ENCODE peak calls at places on chromosome 1, in five cellular contexts. X is stimulated activated CD4-positive, alpha-beta T cell treated with anti-CD3 and anti-CD28 coated beads, TNF-alpha, amount 100 ng/mL, for 24 hours; D is CD8-positive, alpha-beta memory T cell; Z is HCEC 1CT; E is activated T-helper 1 cell treated with Interleukin-2 at 50 U/mL for 16 hours. B is an unnamed sample.

GRCh38 chr1:204301171-204301957 is 58.4 kb downstream of the PLEKHA6 start:
- DNase-seq in X (no peak), D (no peak), Z (no peak), E (no peak), B (no peak)

GRCh38 chr1:53449026-53449425 is 10.2 kb upstream of the DMRTB1 start:
- DNase-seq in X (no peak), D (no peak), Z (peak), E (no peak), B (no peak)

GRCh38 chr1:184824716-184825323 is 70.2 kb upstream of the EDEM3 start:
- DNase-seq in X (no peak), D (no peak), Z (no peak), E (no peak), B (no peak)

GRCh38 chr1:190320952-190321351 is 156.7 kb downstream of the BRINP3 start:
- DNase-seq in X (no peak), D (no peak), Z (no peak), E (no peak), B (no peak)

GRCh38 chr1:169363046-169363756 is 4.4 kb downstream of the NME7 start:
- DNase-seq in X (peak), D (no peak), Z (peak), E (no peak), B (no peak)

GRCh38 chr1:27487927-27488522 is 1.9 kb downstream of the WASF2 start:
- DNase-seq in X (no peak), D (no peak), Z (no peak), E (no peak), B (no peak)

GRCh38 chr1:42439940-42440339 is 15.9 kb downstream of the ZMYND12 start:
- DNase-seq in X (no peak), D (no peak), Z (peak), E (no peak), B (no peak)

GRCh38 chr1:224683981-224684380 is 67.9 kb downstream of the CNIH3 start:
- DNase-seq in X (no peak), D (no peak), Z (no peak), E (no peak), B (no peak)

GRCh38 chr1:228464487-228464983 is 22.6 kb upstream of the RNF187 start:
- DNase-seq in X (peak), D (peak), Z (peak), E (peak), B (peak)

GRCh38 chr1:72166426-72166825 is 115.9 kb downstream of the NEGR1 start:
- DNase-seq in X (no peak), D (no peak), Z (no peak), E (no peak), B (no peak)

GRCh38 chr1:53131590-53131938 is 10.9 kb downstream of the SLC1A7 start:
- DNase-seq in X (no peak), D (no peak), Z (no peak), E (no peak), B (no peak)

GRCh38 chr1:201307760-201308499 is 24.6 kb downstream of the PKP1 start:
- DNase-seq in X (no peak), D (no peak), Z (no peak), E (no peak), B (no peak)

GRCh38 chr1:177384461-177384860 is 213.7 kb downstream of the BRINP2 start:
- DNase-seq in X (no peak), D (no peak), Z (peak), E (no peak), B (no peak)

GRCh38 chr1:13832536-13832935 is 132.5 kb downstream of the PRDM2 start:
- DNase-seq in X (no peak), D (no peak), Z (no peak), E (no peak), B (no peak)

GRCh38 chr1:201223852-201224670 is 33.4 kb downstream of the IGFN1 start:
- DNase-seq in X (no peak), D (no peak), Z (no peak), E (no peak), B (no peak)

GRCh38 chr1:245858683-245859509 is 648.2 kb downstream of the SMYD3 start:
- DNase-seq in X (no peak), D (no peak), Z (peak), E (no peak), B (no peak)

GRCh38 chr1:148264374-148265276 is 112.5 kb upstream of the NBPF11 start:
- DNase-seq in X (peak), D (no peak), Z (peak), E (no peak), B (no peak)

GRCh38 chr1:119781434-119782210 is 12.9 kb upstream of the HMGCS2 start:
- DNase-seq in X (no peak), D (no peak), Z (no peak), E (no peak), B (no peak)

GRCh38 chr1:169608231-169608630 is 21.7 kb downstream of the SELP start:
- DNase-seq in X (no peak), D (no peak), Z (no peak), E (no peak), B (no peak)

GRCh38 chr1:96388421-96389310 is 332.9 kb upstream of the PTBP2 start:
- DNase-seq in X (no peak), D (no peak), Z (peak), E (no peak), B (no peak)

GRCh38 chr1:7335224-7335879 is 435.7 kb upstream of the VAMP3 start:
- DNase-seq in X (no peak), D (no peak), Z (no peak), E (no peak), B (no peak)

GRCh38 chr1:180611016-180611930 is 20.5 kb upstream of the XPR1 start:
- DNase-seq in X (no peak), D (no peak), Z (peak), E (no peak), B (no peak)

GRCh38 chr1:42784547-42784945 is 245 bp upstream of the TMEM269 start:
- DNase-seq in X (no peak), D (no peak), Z (no peak), E (no peak), B (no peak)

GRCh38 chr1:232767381-232768074 is 37.7 kb upstream of the MAP10 start:
- DNase-seq in X (peak), D (no peak), Z (peak), E (no peak), B (no peak)

GRCh38 chr1:35269190-35269988 is 880 bp downstream of the ZMYM4 start:
- DNase-seq in X (no peak), D (no peak), Z (peak), E (no peak), B (no peak)

GRCh38 chr1:11765661-11766428 is 3.9 kb downstream of the C1orf167 start:
- DNase-seq in X (no peak), D (no peak), Z (no peak), E (no peak), B (no peak)

GRCh38 chr1:27201295-27201694 is 33.1 kb upstream of the WDTC1 start:
- DNase-seq in X (no peak), D (no peak), Z (no peak), E (no peak), B (no peak)

GRCh38 chr1:232538224-232538942 is 91.5 kb downstream of the SIPA1L2 start:
- DNase-seq in X (no peak), D (no peak), Z (no peak), E (no peak), B (no peak)

GRCh38 chr1:71365451-71365850 is 284.6 kb upstream of the ZRANB2 start:
- DNase-seq in X (no peak), D (no peak), Z (peak), E (no peak), B (no peak)

GRCh38 chr1:39238476-39238875 is 34.0 kb downstream of the MACF1 start:
- DNase-seq in X (no peak), D (no peak), Z (peak), E (no peak), B (no peak)

GRCh38 chr1:227898502-227899140 is 49.1 kb downstream of the WNT9A start:
- DNase-seq in X (no peak), D (no peak), Z (no peak), E (no peak), B (no peak)

GRCh38 chr1:212595787-212596714 is 12.5 kb upstream of the ATF3 start:
- DNase-seq in X (peak), D (no peak), Z (peak), E (no peak), B (no peak)

GRCh38 chr1:27042670-27043069 is 30.0 kb upstream of the TENT5B start:
- DNase-seq in X (no peak), D (no peak), Z (no peak), E (no peak), B (no peak)

GRCh38 chr1:246794261-246795093 is 70.3 kb downstream of the SCCPDH start:
- DNase-seq in X (no peak), D (no peak), Z (no peak), E (no peak), B (no peak)

GRCh38 chr1:51464828-51465227 is 54.2 kb downstream of the EPS15 start:
- DNase-seq in X (no peak), D (no peak), Z (no peak), E (no peak), B (no peak)